ENCODE peak calls at places on chromosomes 3 and 15, in four cellular contexts. U is A549, S is endothelial cell of umbilical vein, L is K562. W is an unnamed sample.

GRCh38 chr15:62672268-62672667 is 370.3 kb upstream of the TPM1 start:
- DNase-seq in U (no peak), S (no peak), L (no peak), W (no peak)

GRCh38 chr3:9214185-9214584 is 35.3 kb downstream of the SRGAP3 start:
- DNase-seq in U (no peak), S (no peak), L (no peak), W (no peak)

GRCh38 chr3:134311265-134311664 is 60.6 kb upstream of the RYK start:
- DNase-seq in U (no peak), S (no peak), L (no peak), W (no peak)

GRCh38 chr3:129231331-129232119 is 17.9 kb upstream of the COPG1 start:
- DNase-seq in U (no peak), S (no peak), L (no peak), W (no peak)

GRCh38 chr3:3127432-3128010 is 781 bp downstream of the TRNT1 start:
- DNase-seq in U (peak), S (no peak), L (peak), W (peak)

GRCh38 chr15:101387591-101387990 is 92.5 kb upstream of the SNRPA1 start:
- DNase-seq in U (no peak), S (no peak), L (no peak), W (no peak)

GRCh38 chr3:190301591-190301990 is 20.7 kb downstream of the CLDN1 start:
- DNase-seq in U (no peak), S (peak), L (no peak), W (peak)

GRCh38 chr3:148791296-148791695 is 36.3 kb upstream of the CPB1 start:
- DNase-seq in U (no peak), S (no peak), L (no peak), W (no peak)

GRCh38 chr3:133925960-133926735 is 30.5 kb upstream of the RAB6B start:
- DNase-seq in U (no peak), S (no peak), L (no peak), W (no peak)

GRCh38 chr3:82053236-82053635 is 291.8 kb upstream of the GBE1 start:
- DNase-seq in U (no peak), S (no peak), L (no peak), W (no peak)

DNA sequence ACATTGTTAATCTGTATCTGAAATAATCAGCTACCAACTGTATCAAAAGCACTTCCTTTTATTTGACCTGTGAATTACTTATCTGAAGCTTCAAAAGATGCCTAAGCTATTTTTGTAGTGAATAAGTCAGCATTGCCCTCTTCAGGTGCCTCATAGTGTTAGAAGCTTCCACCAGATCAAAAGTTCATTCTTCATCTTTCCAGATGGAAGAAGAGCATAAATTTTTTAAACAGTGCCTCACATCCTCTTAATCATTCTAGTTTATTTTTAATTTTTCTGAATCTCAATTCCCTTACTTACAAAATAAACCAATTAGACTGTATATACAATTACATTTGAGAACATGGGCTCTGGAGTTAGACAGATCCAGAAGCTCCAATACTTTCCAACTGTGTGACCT is 65.0 kb downstream of the MYO5A start:
- DNase-seq in U (no peak), S (peak), L (no peak), W (no peak)
- H3K4me3 ChIP-seq in U (no peak), S (no peak), L (no peak), W (no peak)

DNA sequence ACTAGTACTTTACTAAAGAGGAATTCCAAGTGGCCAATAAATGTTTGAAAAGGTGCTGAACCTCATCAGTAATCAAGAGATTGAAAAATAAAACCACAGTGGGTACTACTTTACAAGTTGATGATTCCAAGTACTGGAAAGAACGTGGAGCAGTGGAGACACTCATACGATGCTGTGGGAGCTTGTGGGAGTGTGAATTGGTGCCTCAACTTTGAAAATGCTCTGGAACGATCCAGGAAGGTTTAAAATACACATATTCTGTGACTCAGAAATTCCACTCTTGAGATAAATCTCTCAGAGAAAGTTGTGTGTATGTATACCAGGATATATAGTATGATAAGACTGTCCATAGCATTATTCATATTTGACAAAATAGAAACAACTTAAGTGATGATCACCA is 9.3 kb downstream of the LRCH3 start:
- DNase-seq in U (no peak), S (no peak), L (no peak), W (no peak)
- TF ChIP-seq MYC in U (no peak), S (no peak), L (no peak), W (no peak)

DNA sequence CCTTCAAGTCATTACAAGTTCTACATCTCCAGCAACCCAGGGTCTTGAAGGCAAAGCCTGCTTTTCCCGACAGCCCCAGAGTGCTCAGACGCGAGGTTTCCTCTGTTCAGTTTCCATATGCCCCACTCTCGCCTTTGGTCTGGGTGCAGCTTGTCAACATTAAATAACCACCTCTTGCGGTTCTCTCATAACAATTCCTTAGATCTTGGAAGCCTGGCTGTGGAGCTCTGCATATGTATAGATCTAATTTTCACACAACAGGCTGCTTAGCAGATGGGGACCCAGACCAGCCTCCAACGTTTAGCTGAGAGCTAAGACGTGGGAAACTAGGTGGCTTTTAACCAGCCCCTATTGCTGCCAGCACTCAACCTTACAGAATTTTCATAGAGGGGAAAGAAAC is 295.5 kb downstream of the RPLP1 start:
- DNase-seq in U (no peak), S (no peak), L (no peak), W (no peak)
- TF ChIP-seq CTCF in U (no peak), S (no peak), L (no peak), W (no peak)

DNA sequence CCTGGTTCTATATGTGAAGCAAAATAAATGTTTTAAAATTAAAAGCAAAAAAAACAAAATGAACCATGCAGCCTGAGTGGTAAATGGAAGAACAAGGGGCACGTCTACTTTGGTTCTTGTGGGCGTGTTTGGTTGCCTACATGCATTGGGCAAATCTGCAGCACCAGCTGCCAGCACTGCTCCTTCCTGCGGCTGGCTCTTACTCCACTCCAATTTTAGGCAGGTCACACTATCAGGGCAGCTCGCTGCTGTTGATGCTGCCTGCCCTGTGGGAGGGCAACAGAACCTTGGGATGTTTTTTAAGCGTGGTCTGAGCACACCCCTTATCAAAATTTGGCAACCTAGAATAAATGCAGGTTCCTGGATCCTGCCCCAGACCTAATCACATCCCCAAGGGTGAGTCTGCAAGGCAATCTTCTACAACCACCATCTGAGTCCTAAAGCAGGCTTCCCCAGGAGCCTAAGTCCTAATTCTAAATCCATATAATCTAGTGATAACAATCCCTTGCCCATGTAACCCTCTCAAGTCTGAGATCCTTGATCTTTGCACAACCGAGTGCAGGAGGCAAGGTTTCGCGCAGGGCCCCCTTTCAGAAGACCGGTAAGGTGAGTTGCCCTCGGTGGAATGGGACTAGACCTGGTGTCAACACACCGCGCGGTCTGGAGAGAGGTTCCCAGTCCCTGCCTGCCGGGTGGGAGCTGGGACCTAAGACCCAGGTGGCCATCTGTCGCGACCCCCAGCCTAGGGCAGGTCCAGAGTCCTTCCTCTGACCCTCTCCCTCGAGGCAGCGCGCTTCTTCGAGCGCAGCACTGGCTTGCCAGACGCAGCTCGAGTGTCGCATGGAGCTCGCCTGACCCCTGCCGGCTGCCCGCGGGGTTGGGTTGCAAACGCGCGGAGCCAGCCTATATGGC is 15.9 kb downstream of the IVD start:
- DNase-seq in U (peak), S (peak), L (peak), W (peak)
- H3K4me3 ChIP-seq in U (no peak), S (no peak), L (no peak), W (no peak)

DNA sequence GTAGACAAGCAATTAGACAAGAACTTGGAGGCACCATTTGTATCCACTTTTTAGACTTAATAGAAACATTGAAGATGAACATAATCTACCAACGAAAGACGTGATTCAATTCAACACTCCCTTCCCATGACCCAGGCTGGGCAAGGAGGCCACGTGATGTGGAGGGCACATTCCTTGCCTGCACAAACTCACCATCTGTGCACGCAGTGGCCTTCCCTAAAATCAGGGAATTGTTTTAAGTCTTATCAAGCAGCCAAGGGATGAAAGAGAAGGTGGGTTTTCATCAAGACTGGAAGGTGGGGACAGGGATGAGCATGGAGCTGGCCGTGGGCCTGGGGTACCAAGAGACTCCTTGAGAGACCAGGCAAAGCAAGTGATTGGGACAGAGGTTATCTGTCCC is 13.5 kb downstream of the STARD5 start:
- DNase-seq in U (no peak), S (no peak), L (no peak), W (no peak)
- TF ChIP-seq MYC in U (no peak), S (no peak), L (no peak), W (no peak)

GRCh38 chr3:63405882-63406281 is 127.8 kb downstream of the SYNPR start:
- DNase-seq in U (no peak), S (no peak), L (no peak), W (no peak)
- TF ChIP-seq CTCF in U (no peak), S (no peak), L (no peak), W (no peak)

GRCh38 chr3:107263269-107264021 is 113.8 kb upstream of the CCDC54 start:
- DNase-seq in U (no peak), S (no peak), L (no peak), W (no peak)
- H3K4me3 ChIP-seq in U (no peak), S (no peak), L (no peak), W (no peak)

GRCh38 chr15:68833734-68834334 is 13.1 kb upstream of the ANP32A start:
- DNase-seq in U (no peak), S (no peak), L (no peak), W (no peak)
- TF ChIP-seq MYC in U (no peak), S (no peak), L (no peak), W (no peak)

GRCh38 chr15:41925209-41925608 is 31.4 kb upstream of the SPTBN5 start:
- DNase-seq in U (no peak), S (no peak), L (no peak), W (no peak)
- TF ChIP-seq CTCF in U (no peak), S (no peak), L (no peak), W (no peak)